ENCODE peak calls at places on chromosomes 4 and X, in four cellular contexts. One of them, this sample, is unnamed.

GRCh38 chr4:122293374-122294365 is 85.1 kb upstream of the ADAD1 start:
- DNase-seq in endothelial cell of umbilical vein: no peak
- DNase-seq in tibial nerve: no peak
- DNase-seq in astrocyte of the spinal cord: peak
- DNase-seq in this sample: no peak

GRCh38 chrX:142068365-142068764 is 136.7 kb downstream of the MAGEC2 start:
- DNase-seq in endothelial cell of umbilical vein: no peak
- DNase-seq in tibial nerve: no peak
- DNase-seq in astrocyte of the spinal cord: no peak
- DNase-seq in this sample: no peak

GRCh38 chr4:158823461-158823873 is 54.6 kb downstream of the FNIP2 start:
- DNase-seq in endothelial cell of umbilical vein: peak
- DNase-seq in tibial nerve: no peak
- DNase-seq in astrocyte of the spinal cord: peak
- DNase-seq in this sample: no peak

GRCh38 chr4:5460106-5460801 is 248.1 kb downstream of the EVC2 start:
- DNase-seq in endothelial cell of umbilical vein: peak
- DNase-seq in tibial nerve: no peak
- DNase-seq in astrocyte of the spinal cord: peak
- DNase-seq in this sample: no peak

GRCh38 chrX:12307961-12308360 is 169.7 kb downstream of the FRMPD4 start:
- DNase-seq in endothelial cell of umbilical vein: no peak
- DNase-seq in tibial nerve: no peak
- DNase-seq in astrocyte of the spinal cord: no peak
- DNase-seq in this sample: no peak

GRCh38 chr4:187887886-187888285 is 107.7 kb upstream of the ZFP42 start:
- DNase-seq in endothelial cell of umbilical vein: no peak
- DNase-seq in tibial nerve: no peak
- DNase-seq in astrocyte of the spinal cord: no peak
- DNase-seq in this sample: no peak

GRCh38 chr4:131764730-131765129 is 1384.4 kb upstream of the PCDH10 start:
- DNase-seq in endothelial cell of umbilical vein: no peak
- DNase-seq in tibial nerve: no peak
- DNase-seq in astrocyte of the spinal cord: no peak
- DNase-seq in this sample: no peak

GRCh38 chr4:25213327-25213979 is 20.4 kb upstream of the PI4K2B start:
- DNase-seq in endothelial cell of umbilical vein: no peak
- DNase-seq in tibial nerve: no peak
- DNase-seq in astrocyte of the spinal cord: no peak
- DNase-seq in this sample: no peak

GRCh38 chr4:36737691-36738090 is 456.3 kb downstream of the DTHD1 start:
- DNase-seq in endothelial cell of umbilical vein: no peak
- DNase-seq in tibial nerve: no peak
- DNase-seq in astrocyte of the spinal cord: no peak
- DNase-seq in this sample: no peak

GRCh38 chr4:181820518-181820917 is 422.7 kb upstream of the TENM3 start:
- DNase-seq in endothelial cell of umbilical vein: no peak
- DNase-seq in tibial nerve: no peak
- DNase-seq in astrocyte of the spinal cord: peak
- DNase-seq in this sample: no peak

GRCh38 chr4:9999956-10000551 is 21.2 kb downstream of the SLC2A9 start:
- DNase-seq in endothelial cell of umbilical vein: no peak
- DNase-seq in tibial nerve: no peak
- DNase-seq in astrocyte of the spinal cord: no peak
- DNase-seq in this sample: no peak

GRCh38 chrX:10939384-10939783 is 171.7 kb upstream of the HCCS start:
- DNase-seq in endothelial cell of umbilical vein: no peak
- DNase-seq in tibial nerve: no peak
- DNase-seq in astrocyte of the spinal cord: no peak
- DNase-seq in this sample: no peak

GRCh38 chr4:55670695-55671094 is 34.6 kb upstream of the NMU start:
- DNase-seq in endothelial cell of umbilical vein: no peak
- DNase-seq in tibial nerve: no peak
- DNase-seq in astrocyte of the spinal cord: no peak
- DNase-seq in this sample: no peak

GRCh38 chr4:20625460-20625859 is 74.8 kb upstream of the PACRGL start:
- DNase-seq in endothelial cell of umbilical vein: no peak
- DNase-seq in tibial nerve: peak
- DNase-seq in astrocyte of the spinal cord: no peak
- DNase-seq in this sample: no peak

GRCh38 chr4:169397762-169398161 is 127.0 kb upstream of the SH3RF1 start:
- DNase-seq in endothelial cell of umbilical vein: peak
- DNase-seq in tibial nerve: no peak
- DNase-seq in astrocyte of the spinal cord: peak
- DNase-seq in this sample: no peak

GRCh38 chr4:175770555-175770954 is 41.5 kb downstream of the GPM6A start:
- DNase-seq in endothelial cell of umbilical vein: no peak
- DNase-seq in tibial nerve: no peak
- DNase-seq in astrocyte of the spinal cord: no peak
- DNase-seq in this sample: no peak

GRCh38 chrX:71107762-71108360 is 1.3 kb upstream of the CXorf65 start:
- DNase-seq in endothelial cell of umbilical vein: no peak
- DNase-seq in tibial nerve: no peak
- DNase-seq in astrocyte of the spinal cord: no peak
- DNase-seq in this sample: no peak

GRCh38 chr4:85610450-85610849 is 135.5 kb downstream of the ARHGAP24 start:
- DNase-seq in endothelial cell of umbilical vein: no peak
- DNase-seq in tibial nerve: no peak
- DNase-seq in astrocyte of the spinal cord: no peak
- DNase-seq in this sample: no peak

GRCh38 chrX:74458738-74459137 is 37.4 kb downstream of the SLC16A2 start:
- DNase-seq in endothelial cell of umbilical vein: peak
- DNase-seq in tibial nerve: no peak
- DNase-seq in astrocyte of the spinal cord: peak
- DNase-seq in this sample: no peak

GRCh38 chr4:81471361-81472248 is at the start of gene RASGEF1B:
- DNase-seq in endothelial cell of umbilical vein: peak
- DNase-seq in tibial nerve: peak
- DNase-seq in astrocyte of the spinal cord: peak
- DNase-seq in this sample: peak

GRCh38 chr4:16199132-16199531 is 27.1 kb downstream of the TAPT1 start:
- DNase-seq in endothelial cell of umbilical vein: peak
- DNase-seq in tibial nerve: no peak
- DNase-seq in astrocyte of the spinal cord: peak
- DNase-seq in this sample: no peak

GRCh38 chrX:138745215-138745614 is 33.7 kb upstream of the FGF13 start:
- DNase-seq in endothelial cell of umbilical vein: peak
- DNase-seq in tibial nerve: peak
- DNase-seq in astrocyte of the spinal cord: peak
- DNase-seq in this sample: no peak

GRCh38 chrX:40434947-40435346 is 145.8 kb upstream of the ATP6AP2 start:
- DNase-seq in endothelial cell of umbilical vein: no peak
- DNase-seq in tibial nerve: peak
- DNase-seq in astrocyte of the spinal cord: peak
- DNase-seq in this sample: no peak

GRCh38 chr4:65089666-65090065 is 580.6 kb downstream of the EPHA5 start:
- DNase-seq in endothelial cell of umbilical vein: peak
- DNase-seq in tibial nerve: no peak
- DNase-seq in astrocyte of the spinal cord: peak
- DNase-seq in this sample: no peak

GRCh38 chr4:89879201-89879600 is 15.5 kb upstream of the MMRN1 start:
- DNase-seq in endothelial cell of umbilical vein: no peak
- DNase-seq in tibial nerve: no peak
- DNase-seq in astrocyte of the spinal cord: no peak
- DNase-seq in this sample: no peak

GRCh38 chrX:154596290-154596929 is 11.5 kb downstream of the CTAG1A start:
- DNase-seq in endothelial cell of umbilical vein: no peak
- DNase-seq in tibial nerve: no peak
- DNase-seq in astrocyte of the spinal cord: peak
- DNase-seq in this sample: no peak
- TF ChIP-seq CTCF in endothelial cell of umbilical vein: no peak
- TF ChIP-seq CTCF in tibial nerve: no peak
- TF ChIP-seq CTCF in astrocyte of the spinal cord: no peak
- TF ChIP-seq CTCF in this sample: no peak

GRCh38 chr4:2909583-2909982 is 53.6 kb downstream of the NOP14 start:
- DNase-seq in endothelial cell of umbilical vein: no peak
- DNase-seq in tibial nerve: no peak
- DNase-seq in astrocyte of the spinal cord: no peak
- DNase-seq in this sample: no peak

GRCh38 chr4:2908686-2909085 is 54.5 kb downstream of the NOP14 start:
- DNase-seq in endothelial cell of umbilical vein: no peak
- DNase-seq in tibial nerve: no peak
- DNase-seq in astrocyte of the spinal cord: no peak
- DNase-seq in this sample: no peak

GRCh38 chr4:2907706-2908293 is 55.4 kb downstream of the NOP14 start:
- DNase-seq in endothelial cell of umbilical vein: no peak
- DNase-seq in tibial nerve: no peak
- DNase-seq in astrocyte of the spinal cord: no peak
- DNase-seq in this sample: no peak

GRCh38 chr4:2911868-2912267 is 51.3 kb downstream of the NOP14 start:
- DNase-seq in endothelial cell of umbilical vein: no peak
- DNase-seq in tibial nerve: no peak
- DNase-seq in astrocyte of the spinal cord: no peak
- DNase-seq in this sample: no peak

DNA sequence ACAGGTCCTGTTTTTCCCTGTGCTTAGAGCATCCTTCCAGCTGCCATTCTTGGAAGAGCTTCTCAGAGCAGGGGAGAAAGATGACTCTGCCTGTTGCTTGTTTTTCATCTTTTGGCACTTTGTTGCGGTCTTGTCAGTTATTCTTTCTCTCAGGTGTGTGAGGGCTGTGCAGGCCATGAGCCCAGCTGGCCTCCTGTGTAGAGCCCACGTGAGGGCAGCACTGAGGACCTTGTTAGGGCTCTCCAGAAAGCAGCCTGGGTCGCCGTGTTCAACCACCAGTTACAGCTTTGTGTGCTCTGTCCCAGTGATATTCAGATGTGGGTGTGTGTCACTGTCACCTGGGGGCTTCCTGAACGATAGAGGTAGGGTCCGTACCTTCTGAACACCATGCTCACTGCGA is 52.8 kb downstream of the NOP14 start:
- DNase-seq in endothelial cell of umbilical vein: no peak
- DNase-seq in tibial nerve: no peak
- DNase-seq in astrocyte of the spinal cord: no peak
- DNase-seq in this sample: no peak
- TF ChIP-seq CTCF in endothelial cell of umbilical vein: no peak
- TF ChIP-seq CTCF in tibial nerve: no peak
- TF ChIP-seq CTCF in astrocyte of the spinal cord: no peak
- TF ChIP-seq CTCF in this sample: no peak

GRCh38 chr4:138945401-138945800 is 70.2 kb upstream of the NOCT start:
- DNase-seq in endothelial cell of umbilical vein: no peak
- DNase-seq in tibial nerve: no peak
- DNase-seq in astrocyte of the spinal cord: no peak
- DNase-seq in this sample: no peak

GRCh38 chr4:138945840-138946239 is 69.7 kb upstream of the NOCT start:
- DNase-seq in endothelial cell of umbilical vein: no peak
- DNase-seq in tibial nerve: no peak
- DNase-seq in astrocyte of the spinal cord: no peak
- DNase-seq in this sample: no peak

GRCh38 chr4:138943893-138944292 is 71.7 kb upstream of the NOCT start:
- DNase-seq in endothelial cell of umbilical vein: no peak
- DNase-seq in tibial nerve: no peak
- DNase-seq in astrocyte of the spinal cord: no peak
- DNase-seq in this sample: no peak

GRCh38 chr4:138948918-138949317 is 66.7 kb upstream of the NOCT start:
- DNase-seq in endothelial cell of umbilical vein: no peak
- DNase-seq in tibial nerve: no peak
- DNase-seq in astrocyte of the spinal cord: no peak
- DNase-seq in this sample: no peak

DNA sequence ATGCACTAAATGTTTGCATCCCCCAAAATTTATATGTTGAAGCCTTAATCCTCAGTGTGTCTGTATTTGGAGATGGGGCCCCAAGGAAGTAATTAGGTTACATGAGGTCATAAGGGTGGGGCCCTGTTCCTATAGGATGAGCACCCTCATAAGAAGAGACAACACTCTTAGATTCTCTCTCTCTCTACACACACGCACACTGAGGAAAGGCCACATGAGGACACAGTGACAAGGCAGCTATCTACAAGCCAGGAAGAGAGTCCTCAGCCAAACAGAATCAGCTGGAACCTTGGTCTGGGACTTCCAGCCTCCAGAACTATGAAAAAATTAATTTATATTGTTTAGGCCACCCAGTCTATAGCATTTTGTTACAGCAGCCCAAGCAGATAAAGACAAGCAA is 69.3 kb upstream of the NOCT start:
- DNase-seq in endothelial cell of umbilical vein: no peak
- DNase-seq in tibial nerve: no peak
- DNase-seq in astrocyte of the spinal cord: no peak
- DNase-seq in this sample: no peak
- TF ChIP-seq CTCF in endothelial cell of umbilical vein: no peak
- TF ChIP-seq CTCF in tibial nerve: no peak
- TF ChIP-seq CTCF in astrocyte of the spinal cord: no peak
- TF ChIP-seq CTCF in this sample: no peak

GRCh38 chrX:50973199-50973598 is 62.7 kb downstream of the BMP15 start:
- DNase-seq in endothelial cell of umbilical vein: no peak
- DNase-seq in tibial nerve: no peak
- DNase-seq in astrocyte of the spinal cord: no peak
- DNase-seq in this sample: no peak

GRCh38 chrX:50980251-50980650 is 69.7 kb downstream of the BMP15 start:
- DNase-seq in endothelial cell of umbilical vein: no peak
- DNase-seq in tibial nerve: no peak
- DNase-seq in astrocyte of the spinal cord: no peak
- DNase-seq in this sample: no peak

GRCh38 chrX:50978920-50979660 is 68.6 kb downstream of the BMP15 start:
- DNase-seq in endothelial cell of umbilical vein: no peak
- DNase-seq in tibial nerve: no peak
- DNase-seq in astrocyte of the spinal cord: no peak
- DNase-seq in this sample: no peak
- TF ChIP-seq CTCF in endothelial cell of umbilical vein: no peak
- TF ChIP-seq CTCF in tibial nerve: no peak
- TF ChIP-seq CTCF in astrocyte of the spinal cord: no peak
- TF ChIP-seq CTCF in this sample: no peak

GRCh38 chr4:108646706-108647105 is 3.7 kb upstream of the OSTC start:
- DNase-seq in endothelial cell of umbilical vein: no peak
- DNase-seq in tibial nerve: no peak
- DNase-seq in astrocyte of the spinal cord: no peak
- DNase-seq in this sample: no peak

GRCh38 chr4:108649863-108650211 is 562 bp upstream of the OSTC start:
- DNase-seq in endothelial cell of umbilical vein: no peak
- DNase-seq in tibial nerve: no peak
- DNase-seq in astrocyte of the spinal cord: no peak
- DNase-seq in this sample: no peak

GRCh38 chr4:108651068-108651794 is 832 bp downstream of the OSTC start:
- DNase-seq in endothelial cell of umbilical vein: peak
- DNase-seq in tibial nerve: no peak
- DNase-seq in astrocyte of the spinal cord: peak
- DNase-seq in this sample: no peak

GRCh38 chr4:108650212-108651067 is at the start of gene OSTC:
- DNase-seq in endothelial cell of umbilical vein: peak
- DNase-seq in tibial nerve: peak
- DNase-seq in astrocyte of the spinal cord: peak
- DNase-seq in this sample: peak
- TF ChIP-seq CTCF in endothelial cell of umbilical vein: no peak
- TF ChIP-seq CTCF in tibial nerve: no peak
- TF ChIP-seq CTCF in astrocyte of the spinal cord: peak
- TF ChIP-seq CTCF in this sample: no peak

DNA sequence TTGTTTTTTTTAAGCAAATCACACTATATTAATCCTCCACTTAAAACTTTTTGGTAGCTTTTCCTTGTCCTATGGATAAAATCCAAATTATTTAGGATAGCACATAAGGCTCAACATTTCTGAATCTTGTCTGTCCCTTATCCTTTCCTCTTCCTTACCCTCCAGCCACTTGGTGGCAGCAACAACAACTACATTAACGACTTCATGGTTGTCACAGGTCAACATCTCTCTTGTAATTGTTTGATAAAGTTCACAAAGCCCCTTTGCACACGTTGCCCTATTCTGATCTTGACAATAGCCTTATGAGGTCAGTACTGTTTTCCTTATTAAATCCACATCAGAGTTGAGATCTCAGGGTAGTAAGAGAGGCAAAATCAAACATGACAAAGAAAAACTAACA is 269.0 kb upstream of the PABPC4L start:
- DNase-seq in endothelial cell of umbilical vein: peak
- DNase-seq in tibial nerve: no peak
- DNase-seq in astrocyte of the spinal cord: no peak
- DNase-seq in this sample: no peak
- TF ChIP-seq CTCF in endothelial cell of umbilical vein: peak
- TF ChIP-seq CTCF in tibial nerve: no peak
- TF ChIP-seq CTCF in astrocyte of the spinal cord: peak
- TF ChIP-seq CTCF in this sample: peak

This sample was measured in D721Med.